ENCODE peak calls at places on chromosomes 1 and 21, in eight cellular contexts. M is tibial artery; X is heart right ventricle; S is CD4-positive, alpha-beta T cell; K is brain microvascular endothelial cell; U is pancreas; B is uterus; Z is left lung. O is an unnamed sample.

GRCh38 chr1:64112281-64112680 is 91.1 kb upstream of the UBE2U start:
- DNase-seq in M (no peak), X (no peak), S (no peak), K (peak; percentile 76), U (no peak), B (no peak), Z (no peak), O (no peak)

GRCh38 chr1:44652445-44653106 is 21.7 kb downstream of the TMEM53 start:
- DNase-seq in M (peak; percentile 83), X (peak; percentile 82), S (peak; percentile 68), K (peak; percentile 60), U (peak; percentile 94), B (peak; percentile 72), Z (peak; percentile 69), O (peak; percentile 57)

GRCh38 chr1:204751883-204752687 is 66.5 kb upstream of the LRRN2 start:
- DNase-seq in M (no peak), X (no peak), S (no peak), K (no peak), U (no peak), B (no peak), Z (no peak), O (no peak)

GRCh38 chr1:45334308-45335245 is 5.4 kb upstream of the TOE1 start:
- DNase-seq in M (no peak), X (peak; percentile 45), S (no peak), K (no peak), U (no peak), B (no peak), Z (no peak), O (no peak)

GRCh38 chr1:172468296-172468695 is 24.4 kb upstream of the PIGC start:
- DNase-seq in M (no peak), X (no peak), S (no peak), K (no peak), U (no peak), B (no peak), Z (no peak), O (no peak)

GRCh38 chr1:22452401-22452963 is 831 bp downstream of the ZBTB40 start:
- DNase-seq in M (no peak), X (no peak), S (peak; percentile 8), K (no peak), U (no peak), B (peak; percentile 27), Z (no peak), O (peak; percentile 23)

GRCh38 chr21:32306021-32306780 is 7.5 kb downstream of the MRAP start:
- DNase-seq in M (no peak), X (no peak), S (no peak), K (peak; percentile 3), U (no peak), B (no peak), Z (no peak), O (no peak)

GRCh38 chr1:145858238-145858936 is 494 bp downstream of the PIAS3 start:
- DNase-seq in M (peak; percentile 86), X (peak; percentile 52), S (peak; percentile 62), K (no peak), U (peak; percentile 72), B (peak; percentile 67), Z (peak; percentile 64), O (peak; percentile 73)

GRCh38 chr1:12296623-12297022 is 66.8 kb downstream of the VPS13D start:
- DNase-seq in M (no peak), X (no peak), S (no peak), K (no peak), U (no peak), B (no peak), Z (no peak), O (no peak)

GRCh38 chr1:117401761-117402160 is 34.5 kb downstream of the MAN1A2 start:
- DNase-seq in M (no peak), X (no peak), S (no peak), K (no peak), U (no peak), B (no peak), Z (no peak), O (no peak)

GRCh38 chr1:212721388-212722247 is 22.0 kb upstream of the BATF3 start:
- DNase-seq in M (no peak), X (no peak), S (no peak), K (peak; percentile 45), U (no peak), B (no peak), Z (no peak), O (no peak)

GRCh38 chr1:62725255-62725654 is 37.1 kb upstream of the DOCK7 start:
- DNase-seq in M (no peak), X (no peak), S (no peak), K (peak; percentile 20), U (no peak), B (no peak), Z (no peak), O (no peak)

GRCh38 chr1:221699582-221700519 is 42.0 kb downstream of the DUSP10 start:
- DNase-seq in M (no peak), X (no peak), S (no peak), K (peak; percentile 27), U (no peak), B (no peak), Z (no peak), O (no peak)

GRCh38 chr1:205582471-205583291 is 49.1 kb downstream of the ELK4 start:
- DNase-seq in M (peak; percentile 53), X (no peak), S (no peak), K (no peak), U (peak; percentile 64), B (no peak), Z (no peak), O (peak; percentile 21)

GRCh38 chr1:2643414-2644077 is 10.7 kb upstream of the MMEL1 start:
- DNase-seq in M (peak; percentile 53), X (no peak), S (no peak), K (no peak), U (peak; percentile 50), B (peak; percentile 29), Z (no peak), O (no peak)

GRCh38 chr1:113984710-113985109 is 5.4 kb downstream of the OLFML3 start:
- DNase-seq in M (no peak), X (no peak), S (no peak), K (no peak), U (no peak), B (no peak), Z (no peak), O (no peak)

GRCh38 chr1:100950776-100951175 is 54.9 kb downstream of the SLC30A7 start:
- DNase-seq in M (no peak), X (no peak), S (no peak), K (no peak), U (no peak), B (no peak), Z (no peak), O (no peak)

GRCh38 chr1:82185084-82185483 is 384.4 kb downstream of the ADGRL2 start:
- DNase-seq in M (no peak), X (no peak), S (no peak), K (no peak), U (no peak), B (no peak), Z (no peak), O (no peak)

GRCh38 chr1:54246097-54246721 is 46.2 kb downstream of the MRPL37 start:
- DNase-seq in M (no peak), X (no peak), S (no peak), K (no peak), U (no peak), B (no peak), Z (no peak), O (no peak)

GRCh38 chr1:31509124-31510072 is 66.9 kb upstream of the TINAGL1 start:
- DNase-seq in M (no peak), X (no peak), S (no peak), K (no peak), U (no peak), B (no peak), Z (no peak), O (no peak)
- H3K27me3 ChIP-seq in M (peaks cover 26% of the 10 kb centered on the region), X (peaks cover 9% of the 10 kb centered on the region), S (no peaks in the 10 kb centered on the region), K (peaks cover 16% of the 10 kb centered on the region), U (no peaks in the 10 kb centered on the region), B (no peaks in the 10 kb centered on the region), Z (no peaks in the 10 kb centered on the region), O (no peaks in the 10 kb centered on the region)

GRCh38 chr1:52141513-52142219 is at the start of gene ZFYVE9:
- DNase-seq in M (peak; percentile 81), X (peak; percentile 83), S (peak; percentile 67), K (peak; percentile 36), U (peak; percentile 93), B (peak; percentile 63), Z (peak; percentile 74), O (peak; percentile 65)

GRCh38 chr1:52145137-52145536 is 3.2 kb downstream of the ZFYVE9 start:
- DNase-seq in M (no peak), X (no peak), S (no peak), K (no peak), U (no peak), B (no peak), Z (no peak), O (no peak)

GRCh38 chr1:52139817-52140540 is 1.9 kb upstream of the ZFYVE9 start:
- DNase-seq in M (no peak), X (no peak), S (no peak), K (peak; percentile 85), U (no peak), B (peak; percentile 22), Z (no peak), O (no peak)

GRCh38 chr1:52142220-52143153 is 598 bp downstream of the ZFYVE9 start:
- DNase-seq in M (peak; percentile 69), X (peak; percentile 48), S (peak; percentile 15), K (peak; percentile 41), U (peak; percentile 75), B (peak; percentile 32), Z (peak; percentile 39), O (peak; percentile 19)

GRCh38 chr1:52140633-52141512 is 1.0 kb upstream of the ZFYVE9 start:
- DNase-seq in M (no peak), X (no peak), S (no peak), K (no peak), U (no peak), B (no peak), Z (no peak), O (no peak)
- H3K27ac ChIP-seq in M (peak overlapping the region; percentile 95), X (peak overlapping the region; percentile 96), S (no peak overlapping the region), K (peak overlapping the region; percentile 75), U (peak overlapping the region; percentile 94), B (peak overlapping the region; percentile 99), Z (peak overlapping the region; percentile 89), O (no peak overlapping the region)

GRCh38 chr1:23554481-23555224 is 4.6 kb downstream of the ID3 start:
- DNase-seq in M (peak; percentile 93), X (peak; percentile 89), S (peak; percentile 82), K (peak; percentile 85), U (peak; percentile 93), B (peak; percentile 73), Z (peak; percentile 86), O (peak; percentile 87)
- TF ChIP-seq CTCF in M (no peak), X (peak; percentile 56), S (peak; percentile 25), K (peak; percentile 44), U (no peak), B (no peak), Z (no peak), O (peak; percentile 42)

DNA sequence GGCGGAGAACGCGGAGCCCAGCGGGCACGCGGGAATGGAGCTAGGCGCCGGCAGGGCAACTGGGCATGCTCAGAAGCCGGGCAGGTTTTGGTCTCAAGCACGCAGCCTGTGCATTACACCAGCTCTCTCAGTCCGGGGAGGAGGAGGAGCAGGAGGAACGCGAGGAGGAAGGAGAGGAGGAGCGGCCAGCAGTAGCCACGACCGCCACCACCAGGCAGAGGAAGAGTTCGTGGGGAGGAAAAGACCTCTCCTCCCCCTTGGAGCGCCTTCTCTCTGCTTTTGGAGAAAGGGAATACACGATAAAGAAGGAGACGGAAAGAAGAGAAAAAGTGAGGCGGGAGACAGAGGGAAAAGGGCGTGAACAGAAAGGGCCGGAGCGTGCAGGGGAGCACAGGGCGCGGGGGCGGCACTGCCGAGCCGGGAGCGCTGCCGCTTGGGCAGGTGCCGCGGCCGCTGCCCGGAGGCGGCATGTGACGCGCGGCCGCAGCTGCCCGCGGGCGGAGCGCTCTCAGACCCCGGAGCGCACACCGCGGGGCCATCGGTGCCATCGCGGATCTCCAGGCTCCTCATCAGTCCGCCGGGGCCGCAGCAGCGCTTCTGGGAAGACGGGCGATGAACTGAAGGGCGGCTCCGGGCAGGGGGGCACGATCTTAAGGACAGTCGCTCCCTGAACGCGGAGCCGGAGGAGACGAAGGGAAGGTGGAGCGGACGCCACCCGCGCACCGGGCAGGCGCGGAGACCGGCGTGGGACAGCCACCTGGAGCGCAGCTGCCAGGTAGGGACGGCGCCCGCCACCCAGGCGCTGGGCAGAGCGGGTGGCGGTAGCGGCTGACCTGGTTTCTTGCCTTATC is at the start of gene CHRM3:
- DNase-seq in M (peak; percentile 65), X (no peak), S (no peak), K (no peak), U (peak; percentile 89), B (peak; percentile 56), Z (peak; percentile 83), O (no peak)
- H3K27me3 ChIP-seq in M (peaks cover 39% of the 10 kb centered on the region), X (peaks cover 34% of the 10 kb centered on the region), S (peaks cover 57% of the 10 kb centered on the region), K (peaks cover 28% of the 10 kb centered on the region), U (no peaks in the 10 kb centered on the region), B (no peaks in the 10 kb centered on the region), Z (peaks cover 38% of the 10 kb centered on the region), O (peaks cover 7% of the 10 kb centered on the region)

O was measured in CD8-positive, alpha-beta T cell.